ENCODE peak calls at places on chromosome X, in seven cellular contexts. One of them, this sample, is unnamed.

GRCh38 chrX:72159769-72160168 is 21.8 kb upstream of the PIN4 start:
- DNase-seq in K562: no peak
- DNase-seq in HCEC 1CT: no peak
- DNase-seq in right lobe of liver: no peak
- DNase-seq in stimulated activated CD4-positive, alpha-beta T cell treated with anti-CD3 and anti-CD28 coated beads, Interleukin-2, amount 100 ng/mL, for 24 hours: no peak
- DNase-seq in substantia nigra: no peak
- DNase-seq in NAMALWA: no peak
- DNase-seq in this sample: no peak

GRCh38 chrX:155293771-155294170 is 29.5 kb upstream of the RAB39B start:
- DNase-seq in K562: no peak
- DNase-seq in substantia nigra: no peak
- DNase-seq in right lobe of liver: no peak
- DNase-seq in NAMALWA: no peak
- DNase-seq in HCEC 1CT: no peak
- DNase-seq in stimulated activated CD4-positive, alpha-beta T cell treated with anti-CD3 and anti-CD28 coated beads, Interleukin-2, amount 100 ng/mL, for 24 hours: no peak
- DNase-seq in this sample: no peak

GRCh38 chrX:70001269-70001668 is 48.5 kb downstream of the AWAT2 start:
- DNase-seq in right lobe of liver: no peak
- DNase-seq in NAMALWA: no peak
- DNase-seq in K562: no peak
- DNase-seq in HCEC 1CT: no peak
- DNase-seq in stimulated activated CD4-positive, alpha-beta T cell treated with anti-CD3 and anti-CD28 coated beads, Interleukin-2, amount 100 ng/mL, for 24 hours: no peak
- DNase-seq in substantia nigra: no peak
- DNase-seq in this sample: no peak

GRCh38 chrX:25049347-25049746 is 33.6 kb upstream of the ARX start:
- DNase-seq in HCEC 1CT: no peak
- DNase-seq in right lobe of liver: no peak
- DNase-seq in K562: no peak
- DNase-seq in substantia nigra: no peak
- DNase-seq in stimulated activated CD4-positive, alpha-beta T cell treated with anti-CD3 and anti-CD28 coated beads, Interleukin-2, amount 100 ng/mL, for 24 hours: no peak
- DNase-seq in NAMALWA: peak
- DNase-seq in this sample: no peak

GRCh38 chrX:103254171-103254824 is 657 bp downstream of the TCEAL8 start:
- DNase-seq in HCEC 1CT: peak
- DNase-seq in NAMALWA: no peak
- DNase-seq in right lobe of liver: peak
- DNase-seq in substantia nigra: no peak
- DNase-seq in K562: peak
- DNase-seq in stimulated activated CD4-positive, alpha-beta T cell treated with anti-CD3 and anti-CD28 coated beads, Interleukin-2, amount 100 ng/mL, for 24 hours: peak
- DNase-seq in this sample: peak

GRCh38 chrX:53356186-53356585 is 66.3 kb downstream of the SMC1A start:
- DNase-seq in K562: peak
- DNase-seq in NAMALWA: peak
- DNase-seq in substantia nigra: no peak
- DNase-seq in HCEC 1CT: no peak
- DNase-seq in right lobe of liver: no peak
- DNase-seq in stimulated activated CD4-positive, alpha-beta T cell treated with anti-CD3 and anti-CD28 coated beads, Interleukin-2, amount 100 ng/mL, for 24 hours: no peak
- DNase-seq in this sample: peak

GRCh38 chrX:129931411-129932136 is 25.6 kb downstream of the UTP14A start:
- DNase-seq in NAMALWA: peak
- DNase-seq in substantia nigra: peak
- DNase-seq in K562: peak
- DNase-seq in right lobe of liver: peak
- DNase-seq in stimulated activated CD4-positive, alpha-beta T cell treated with anti-CD3 and anti-CD28 coated beads, Interleukin-2, amount 100 ng/mL, for 24 hours: peak
- DNase-seq in HCEC 1CT: peak
- DNase-seq in this sample: peak

GRCh38 chrX:69365349-69365748 is 138.8 kb upstream of the NALF2 start:
- DNase-seq in NAMALWA: no peak
- DNase-seq in substantia nigra: no peak
- DNase-seq in K562: no peak
- DNase-seq in stimulated activated CD4-positive, alpha-beta T cell treated with anti-CD3 and anti-CD28 coated beads, Interleukin-2, amount 100 ng/mL, for 24 hours: no peak
- DNase-seq in right lobe of liver: no peak
- DNase-seq in HCEC 1CT: no peak
- DNase-seq in this sample: no peak

GRCh38 chrX:24027985-24028384 is 999 bp upstream of the KLHL15 start:
- DNase-seq in HCEC 1CT: no peak
- DNase-seq in stimulated activated CD4-positive, alpha-beta T cell treated with anti-CD3 and anti-CD28 coated beads, Interleukin-2, amount 100 ng/mL, for 24 hours: no peak
- DNase-seq in substantia nigra: no peak
- DNase-seq in K562: no peak
- DNase-seq in right lobe of liver: no peak
- DNase-seq in NAMALWA: no peak
- DNase-seq in this sample: no peak

GRCh38 chrX:45479196-45479834 is 278.6 kb upstream of the DIPK2B start:
- DNase-seq in HCEC 1CT: peak
- DNase-seq in stimulated activated CD4-positive, alpha-beta T cell treated with anti-CD3 and anti-CD28 coated beads, Interleukin-2, amount 100 ng/mL, for 24 hours: no peak
- DNase-seq in substantia nigra: no peak
- DNase-seq in K562: no peak
- DNase-seq in right lobe of liver: no peak
- DNase-seq in NAMALWA: no peak
- DNase-seq in this sample: no peak

GRCh38 chrX:2423899-2424298 is 76.9 kb downstream of the DHRSX start:
- DNase-seq in HCEC 1CT: no peak
- DNase-seq in stimulated activated CD4-positive, alpha-beta T cell treated with anti-CD3 and anti-CD28 coated beads, Interleukin-2, amount 100 ng/mL, for 24 hours: no peak
- DNase-seq in right lobe of liver: no peak
- DNase-seq in NAMALWA: no peak
- DNase-seq in K562: no peak
- DNase-seq in substantia nigra: no peak
- DNase-seq in this sample: no peak

GRCh38 chrX:110162131-110162530 is 155.8 kb downstream of the AMMECR1 start:
- DNase-seq in HCEC 1CT: no peak
- DNase-seq in NAMALWA: no peak
- DNase-seq in substantia nigra: no peak
- DNase-seq in K562: no peak
- DNase-seq in right lobe of liver: no peak
- DNase-seq in stimulated activated CD4-positive, alpha-beta T cell treated with anti-CD3 and anti-CD28 coated beads, Interleukin-2, amount 100 ng/mL, for 24 hours: no peak
- DNase-seq in this sample: no peak

GRCh38 chrX:43817454-43817853 is 64.8 kb downstream of the MAOB start:
- DNase-seq in stimulated activated CD4-positive, alpha-beta T cell treated with anti-CD3 and anti-CD28 coated beads, Interleukin-2, amount 100 ng/mL, for 24 hours: no peak
- DNase-seq in NAMALWA: no peak
- DNase-seq in right lobe of liver: no peak
- DNase-seq in HCEC 1CT: no peak
- DNase-seq in K562: no peak
- DNase-seq in substantia nigra: no peak
- DNase-seq in this sample: no peak

GRCh38 chrX:68599256-68600152 is 48.0 kb upstream of the STARD8 start:
- DNase-seq in substantia nigra: no peak
- DNase-seq in HCEC 1CT: no peak
- DNase-seq in stimulated activated CD4-positive, alpha-beta T cell treated with anti-CD3 and anti-CD28 coated beads, Interleukin-2, amount 100 ng/mL, for 24 hours: no peak
- DNase-seq in K562: peak
- DNase-seq in right lobe of liver: no peak
- DNase-seq in NAMALWA: peak
- DNase-seq in this sample: no peak

GRCh38 chrX:39603291-39603690 is 494.5 kb downstream of the BCOR start:
- DNase-seq in K562: no peak
- DNase-seq in right lobe of liver: no peak
- DNase-seq in stimulated activated CD4-positive, alpha-beta T cell treated with anti-CD3 and anti-CD28 coated beads, Interleukin-2, amount 100 ng/mL, for 24 hours: no peak
- DNase-seq in HCEC 1CT: no peak
- DNase-seq in NAMALWA: no peak
- DNase-seq in substantia nigra: no peak
- DNase-seq in this sample: no peak

GRCh38 chrX:123975180-123975579 is 13.7 kb downstream of the STAG2 start:
- DNase-seq in K562: no peak
- DNase-seq in HCEC 1CT: no peak
- DNase-seq in NAMALWA: no peak
- DNase-seq in substantia nigra: no peak
- DNase-seq in right lobe of liver: no peak
- DNase-seq in stimulated activated CD4-positive, alpha-beta T cell treated with anti-CD3 and anti-CD28 coated beads, Interleukin-2, amount 100 ng/mL, for 24 hours: no peak
- DNase-seq in this sample: no peak

GRCh38 chrX:119735467-119735866 is 22.9 kb upstream of the SOWAHD start:
- DNase-seq in stimulated activated CD4-positive, alpha-beta T cell treated with anti-CD3 and anti-CD28 coated beads, Interleukin-2, amount 100 ng/mL, for 24 hours: no peak
- DNase-seq in right lobe of liver: no peak
- DNase-seq in substantia nigra: no peak
- DNase-seq in HCEC 1CT: no peak
- DNase-seq in NAMALWA: no peak
- DNase-seq in K562: no peak
- DNase-seq in this sample: no peak

GRCh38 chrX:69362889-69363288 is 141.2 kb upstream of the NALF2 start:
- DNase-seq in NAMALWA: no peak
- DNase-seq in stimulated activated CD4-positive, alpha-beta T cell treated with anti-CD3 and anti-CD28 coated beads, Interleukin-2, amount 100 ng/mL, for 24 hours: no peak
- DNase-seq in K562: no peak
- DNase-seq in right lobe of liver: no peak
- DNase-seq in HCEC 1CT: peak
- DNase-seq in substantia nigra: no peak
- DNase-seq in this sample: no peak

GRCh38 chrX:1750267-1750666 is 135.4 kb downstream of the ASMT start:
- DNase-seq in right lobe of liver: no peak
- DNase-seq in substantia nigra: no peak
- DNase-seq in stimulated activated CD4-positive, alpha-beta T cell treated with anti-CD3 and anti-CD28 coated beads, Interleukin-2, amount 100 ng/mL, for 24 hours: no peak
- DNase-seq in HCEC 1CT: no peak
- DNase-seq in NAMALWA: no peak
- DNase-seq in K562: no peak
- DNase-seq in this sample: no peak

GRCh38 chrX:86806786-86807185 is 658.5 kb downstream of the DACH2 start:
- DNase-seq in NAMALWA: peak
- DNase-seq in K562: no peak
- DNase-seq in stimulated activated CD4-positive, alpha-beta T cell treated with anti-CD3 and anti-CD28 coated beads, Interleukin-2, amount 100 ng/mL, for 24 hours: no peak
- DNase-seq in right lobe of liver: no peak
- DNase-seq in substantia nigra: no peak
- DNase-seq in HCEC 1CT: no peak
- DNase-seq in this sample: no peak

GRCh38 chrX:129652565-129653169 is 2.1 kb downstream of the APLN start:
- DNase-seq in K562: no peak
- DNase-seq in substantia nigra: no peak
- DNase-seq in stimulated activated CD4-positive, alpha-beta T cell treated with anti-CD3 and anti-CD28 coated beads, Interleukin-2, amount 100 ng/mL, for 24 hours: no peak
- DNase-seq in NAMALWA: no peak
- DNase-seq in HCEC 1CT: no peak
- DNase-seq in right lobe of liver: no peak
- DNase-seq in this sample: no peak

GRCh38 chrX:18937173-18937572 is 46.7 kb downstream of the PHKA2 start:
- DNase-seq in HCEC 1CT: no peak
- DNase-seq in stimulated activated CD4-positive, alpha-beta T cell treated with anti-CD3 and anti-CD28 coated beads, Interleukin-2, amount 100 ng/mL, for 24 hours: no peak
- DNase-seq in substantia nigra: no peak
- DNase-seq in NAMALWA: no peak
- DNase-seq in right lobe of liver: no peak
- DNase-seq in K562: no peak
- DNase-seq in this sample: no peak

GRCh38 chrX:45712067-45712466 is 511.4 kb upstream of the DIPK2B start:
- DNase-seq in NAMALWA: no peak
- DNase-seq in substantia nigra: no peak
- DNase-seq in right lobe of liver: no peak
- DNase-seq in K562: no peak
- DNase-seq in stimulated activated CD4-positive, alpha-beta T cell treated with anti-CD3 and anti-CD28 coated beads, Interleukin-2, amount 100 ng/mL, for 24 hours: no peak
- DNase-seq in HCEC 1CT: peak
- DNase-seq in this sample: no peak

GRCh38 chrX:101659601-101660063 is at the start of gene ARMCX2:
- DNase-seq in HCEC 1CT: peak
- DNase-seq in stimulated activated CD4-positive, alpha-beta T cell treated with anti-CD3 and anti-CD28 coated beads, Interleukin-2, amount 100 ng/mL, for 24 hours: no peak
- DNase-seq in NAMALWA: no peak
- DNase-seq in K562: no peak
- DNase-seq in substantia nigra: peak
- DNase-seq in right lobe of liver: no peak
- DNase-seq in this sample: peak

GRCh38 chrX:129701624-129702069 is 37.1 kb upstream of the XPNPEP2 start:
- DNase-seq in stimulated activated CD4-positive, alpha-beta T cell treated with anti-CD3 and anti-CD28 coated beads, Interleukin-2, amount 100 ng/mL, for 24 hours: no peak
- DNase-seq in K562: no peak
- DNase-seq in right lobe of liver: no peak
- DNase-seq in substantia nigra: no peak
- DNase-seq in HCEC 1CT: no peak
- DNase-seq in NAMALWA: no peak
- DNase-seq in this sample: no peak

GRCh38 chrX:35166023-35166422 is 223.4 kb downstream of the FAM47B start:
- DNase-seq in NAMALWA: no peak
- DNase-seq in substantia nigra: no peak
- DNase-seq in K562: no peak
- DNase-seq in HCEC 1CT: no peak
- DNase-seq in stimulated activated CD4-positive, alpha-beta T cell treated with anti-CD3 and anti-CD28 coated beads, Interleukin-2, amount 100 ng/mL, for 24 hours: no peak
- DNase-seq in right lobe of liver: no peak
- DNase-seq in this sample: no peak

GRCh38 chrX:30590368-30590767 is 12.8 kb upstream of the TASL start:
- DNase-seq in stimulated activated CD4-positive, alpha-beta T cell treated with anti-CD3 and anti-CD28 coated beads, Interleukin-2, amount 100 ng/mL, for 24 hours: no peak
- DNase-seq in K562: no peak
- DNase-seq in HCEC 1CT: no peak
- DNase-seq in substantia nigra: no peak
- DNase-seq in NAMALWA: no peak
- DNase-seq in right lobe of liver: no peak
- DNase-seq in this sample: no peak

GRCh38 chrX:139877710-139878414 is 55.0 kb downstream of the ATP11C start:
- DNase-seq in stimulated activated CD4-positive, alpha-beta T cell treated with anti-CD3 and anti-CD28 coated beads, Interleukin-2, amount 100 ng/mL, for 24 hours: no peak
- DNase-seq in K562: no peak
- DNase-seq in HCEC 1CT: peak
- DNase-seq in NAMALWA: no peak
- DNase-seq in substantia nigra: no peak
- DNase-seq in right lobe of liver: no peak
- DNase-seq in this sample: no peak

GRCh38 chrX:44569122-44569521 is 26.5 kb upstream of the FUNDC1 start:
- DNase-seq in stimulated activated CD4-positive, alpha-beta T cell treated with anti-CD3 and anti-CD28 coated beads, Interleukin-2, amount 100 ng/mL, for 24 hours: no peak
- DNase-seq in NAMALWA: no peak
- DNase-seq in right lobe of liver: no peak
- DNase-seq in HCEC 1CT: no peak
- DNase-seq in K562: no peak
- DNase-seq in substantia nigra: no peak
- DNase-seq in this sample: no peak

GRCh38 chrX:55924574-55924973 is 207.0 kb downstream of the RRAGB start:
- DNase-seq in right lobe of liver: no peak
- DNase-seq in substantia nigra: no peak
- DNase-seq in stimulated activated CD4-positive, alpha-beta T cell treated with anti-CD3 and anti-CD28 coated beads, Interleukin-2, amount 100 ng/mL, for 24 hours: no peak
- DNase-seq in K562: no peak
- DNase-seq in HCEC 1CT: no peak
- DNase-seq in NAMALWA: no peak
- DNase-seq in this sample: no peak

GRCh38 chrX:109635151-109635550 is 10.2 kb upstream of the KCNE5 start:
- DNase-seq in HCEC 1CT: peak
- DNase-seq in right lobe of liver: no peak
- DNase-seq in NAMALWA: peak
- DNase-seq in substantia nigra: no peak
- DNase-seq in K562: peak
- DNase-seq in stimulated activated CD4-positive, alpha-beta T cell treated with anti-CD3 and anti-CD28 coated beads, Interleukin-2, amount 100 ng/mL, for 24 hours: no peak
- DNase-seq in this sample: no peak

GRCh38 chrX:39157006-39157405 is 355.7 kb downstream of the MID1IP1 start:
- DNase-seq in HCEC 1CT: no peak
- DNase-seq in NAMALWA: no peak
- DNase-seq in right lobe of liver: no peak
- DNase-seq in stimulated activated CD4-positive, alpha-beta T cell treated with anti-CD3 and anti-CD28 coated beads, Interleukin-2, amount 100 ng/mL, for 24 hours: no peak
- DNase-seq in K562: no peak
- DNase-seq in substantia nigra: no peak
- DNase-seq in this sample: no peak

This sample was measured in posterior cingulate gyrus.